ENCODE peak calls at places on chromosomes 11 and 22, in ten cellular contexts. L, R, B, P, J, U, C, Q, T and K are unnamed samples.
A peak's percentile ranks its signal among the peaks of the same experiment; 100 is the strongest.

GRCh38 chr11:110434952-110435779 is 5.4 kb downstream of the FDX1 start:
- DNase-seq in Q (no peak), C (peak; percentile 50), T (no peak), B (no peak), U (peak; percentile 29), R (no peak), P (no peak), L (peak; percentile 34), J (no peak), K (no peak)

GRCh38 chr11:77658213-77659013 is 20.8 kb upstream of the CLNS1A start:
- DNase-seq in L (no peak), Q (no peak), R (no peak), J (no peak), T (no peak), C (no peak), U (no peak), B (no peak), P (no peak), K (no peak)

GRCh38 chr11:59173080-59173963 is 1.4 kb downstream of the DTX4 start:
- DNase-seq in B (no peak), J (no peak), L (peak; percentile 30), C (no peak), U (peak; percentile 18), P (no peak), R (peak; percentile 58), Q (no peak), T (no peak), K (no peak)

GRCh38 chr11:64762277-64762915 is 2.6 kb upstream of the PYGM start:
- DNase-seq in L (no peak), Q (no peak), U (no peak), P (no peak), C (peak; percentile 22), R (no peak), T (no peak), J (no peak), B (no peak), K (no peak)

GRCh38 chr11:57541099-57541670 is 3.8 kb downstream of the SMTNL1 start:
- DNase-seq in T (no peak), Q (no peak), J (no peak), C (no peak), B (no peak), R (no peak), U (no peak), P (no peak), L (no peak), K (no peak)

GRCh38 chr11:123159146-123159857 is 35.7 kb downstream of the CLMP start:
- DNase-seq in C (no peak), T (no peak), P (no peak), L (no peak), R (no peak), Q (no peak), U (no peak), B (no peak), J (no peak), K (no peak)

GRCh38 chr11:124801014-124801413 is 808 bp upstream of the MSANTD2 start:
- DNase-seq in R (no peak), Q (no peak), L (no peak), P (no peak), C (no peak), J (no peak), B (no peak), T (peak; percentile 92), U (no peak), K (no peak)

GRCh38 chr11:103948331-103948730 is 88.1 kb upstream of the DDI1 start:
- DNase-seq in U (no peak), L (no peak), Q (no peak), P (no peak), T (no peak), J (no peak), C (no peak), B (no peak), R (no peak), K (no peak)

GRCh38 chr11:64930346-64930745 is 5.3 kb downstream of the GPHA2 start:
- DNase-seq in L (no peak), U (no peak), J (no peak), P (no peak), Q (no peak), B (no peak), T (no peak), C (no peak), R (no peak), K (no peak)

GRCh38 chr11:118916842-118917388 is 8.8 kb downstream of the BCL9L start:
- DNase-seq in J (no peak), C (no peak), R (no peak), L (no peak), B (no peak), P (no peak), U (no peak), Q (no peak), T (no peak), K (no peak)

GRCh38 chr22:33389927-33390326 is 331.7 kb upstream of the SYN3 start:
- DNase-seq in T (no peak), J (no peak), U (no peak), L (no peak), R (no peak), P (no peak), C (no peak), Q (no peak), B (no peak), K (no peak)

GRCh38 chr22:28018461-28018927 is 99.4 kb upstream of the PITPNB start:
- DNase-seq in R (no peak), B (no peak), U (no peak), T (no peak), J (no peak), C (peak; percentile 22), P (no peak), L (no peak), Q (no peak), K (no peak)